ENCODE peak calls at places on chromosomes 1 and 21, in ten cellular contexts. W is activated CD8-positive, alpha-beta memory T cell treated with anti-CD3 and anti-CD28 coated beads for 48 hours; P is activated T-helper 1 cell treated with anti-CD3 and anti-CD28 coated beads, Interleukin-12 subunit alpha, Interleukin-12 subunit beta, Interleukin-2, Interleukin-4 antibody, amounts not matched to agents 30 ng/mL and 10 ng/mL and 1 ng/mL, durations not matched to agents 14 hours and 24 hours and 36 hours; T is activated naive CD4-positive, alpha-beta T cell treated with anti-CD3 and anti-CD28 coated beads, Interleukin-2, amount 10 ng/mL, durations not matched to agents 7 days and 5 days; S is HEK293T; L is SK-MEL-5; J is cardiac fibroblast; C is kidney tubule cell; X is RPMI7951; Y is stimulated activated CD4-positive, alpha-beta T cell treated with anti-CD3 and anti-CD28 coated beads, Interleukin-2, amount 100 ng/mL, for 48 hours. H is an unnamed sample.
A peak's percentile ranks its signal among the peaks of the same experiment; 100 is the strongest.

GRCh38 chr21:46295996-46296752 is 10.0 kb downstream of the YBEY start:
- DNase-seq in W (no peak), P (peak; percentile 58), T (peak; percentile 80), S (peak; percentile 12), L (no peak), J (peak; percentile 93), C (peak; percentile 53), X (peak; percentile 79), Y (peak; percentile 39), H (no peak)

GRCh38 chr1:205782627-205783470 is 7.6 kb upstream of the RAB29 start:
- DNase-seq in W (no peak), P (no peak), T (peak; percentile 51), S (no peak), L (no peak), J (no peak), C (peak; percentile 55), X (no peak), Y (no peak), H (no peak)

GRCh38 chr1:9435101-9435636 is 104.1 kb upstream of the SLC25A33 start:
- DNase-seq in W (no peak), P (no peak), T (no peak), S (no peak), L (no peak), J (no peak), C (no peak), X (no peak), Y (no peak), H (no peak)

GRCh38 chr1:192979542-192979941 is 79.6 kb downstream of the UCHL5 start:
- DNase-seq in W (no peak), P (no peak), T (no peak), S (no peak), L (no peak), J (no peak), C (peak; percentile 86), X (no peak), Y (no peak), H (no peak)

GRCh38 chr1:49364676-49365075 is 588.0 kb upstream of the BEND5 start:
- DNase-seq in W (no peak), P (no peak), T (no peak), S (no peak), L (no peak), J (no peak), C (peak; percentile 50), X (peak; percentile 2), Y (no peak), H (peak; percentile 89)

GRCh38 chr1:15008783-15009709 is 144.5 kb upstream of the TMEM51 start:
- DNase-seq in W (no peak), P (no peak), T (no peak), S (no peak), L (no peak), J (no peak), C (no peak), X (no peak), Y (no peak), H (peak; percentile 53)

GRCh38 chr1:227785812-227786608 is 29.5 kb upstream of the PRSS38 start:
- DNase-seq in W (no peak), P (no peak), T (no peak), S (no peak), L (no peak), J (no peak), C (no peak), X (no peak), Y (no peak), H (no peak)

GRCh38 chr1:237108299-237109040 is 66.5 kb downstream of the RYR2 start:
- DNase-seq in W (no peak), P (no peak), T (no peak), S (no peak), L (no peak), J (no peak), C (no peak), X (no peak), Y (no peak), H (no peak)

GRCh38 chr1:116476321-116476720 is 94.5 kb downstream of the CD58 start:
- DNase-seq in W (no peak), P (no peak), T (no peak), S (peak; percentile 74), L (no peak), J (no peak), C (no peak), X (no peak), Y (no peak), H (no peak)

GRCh38 chr1:206761369-206761768 is 9.2 kb upstream of the IL19 start:
- DNase-seq in W (no peak), P (no peak), T (no peak), S (peak; percentile 32), L (peak; percentile 19), J (no peak), C (no peak), X (no peak), Y (no peak), H (no peak)

GRCh38 chr1:206921772-206922265 is at the start of gene FCMR:
- DNase-seq in W (no peak), P (peak; percentile 54), T (peak; percentile 69), S (no peak), L (peak; percentile 19), J (no peak), C (no peak), X (no peak), Y (no peak), H (no peak)

GRCh38 chr1:236156512-236157208 is 14.3 kb downstream of the GPR137B start:
- DNase-seq in W (no peak), P (no peak), T (no peak), S (no peak), L (no peak), J (no peak), C (no peak), X (no peak), Y (no peak), H (no peak)